ENCODE peak calls at places on chromosomes 11 and 22, in four cellular contexts. One of them, this sample, is unnamed.

GRCh38 chr11:67033661-67034166 is 10.8 kb downstream of the SYT12 start:
- DNase-seq in MV-4-11: peak
- DNase-seq in breast epithelium: no peak
- DNase-seq in Caco-2: no peak
- DNase-seq in this sample: peak

GRCh38 chr22:44455963-44456358 is 42.1 kb downstream of the RTL6 start:
- DNase-seq in MV-4-11: no peak
- DNase-seq in breast epithelium: no peak
- DNase-seq in Caco-2: no peak
- DNase-seq in this sample: no peak

GRCh38 chr11:132943737-132944556 is 588.4 kb downstream of the OPCML start:
- DNase-seq in MV-4-11: no peak
- DNase-seq in breast epithelium: no peak
- DNase-seq in Caco-2: no peak
- DNase-seq in this sample: no peak

GRCh38 chr11:62338218-62338617 is 970 bp downstream of the ASRGL1 start:
- DNase-seq in MV-4-11: no peak
- DNase-seq in breast epithelium: no peak
- DNase-seq in Caco-2: no peak
- DNase-seq in this sample: no peak

GRCh38 chr11:14059491-14059890 is 97.0 kb downstream of the SPON1 start:
- DNase-seq in MV-4-11: no peak
- DNase-seq in breast epithelium: no peak
- DNase-seq in Caco-2: no peak
- DNase-seq in this sample: no peak

GRCh38 chr11:2794947-2795346 is 90.6 kb downstream of the CDKN1C start:
- DNase-seq in Caco-2: peak
- DNase-seq in MV-4-11: no peak
- DNase-seq in breast epithelium: peak
- DNase-seq in this sample: no peak

GRCh38 chr11:69101100-69101791 is 52.5 kb downstream of the TPCN2 start:
- DNase-seq in Caco-2: peak
- DNase-seq in MV-4-11: peak
- DNase-seq in breast epithelium: peak
- DNase-seq in this sample: peak

GRCh38 chr11:132874638-132875037 is 657.7 kb downstream of the OPCML start:
- DNase-seq in Caco-2: no peak
- DNase-seq in MV-4-11: no peak
- DNase-seq in breast epithelium: no peak
- DNase-seq in this sample: no peak

GRCh38 chr11:20731676-20732075 is 62.3 kb downstream of the NELL1 start:
- DNase-seq in MV-4-11: no peak
- DNase-seq in Caco-2: no peak
- DNase-seq in breast epithelium: no peak
- DNase-seq in this sample: no peak

GRCh38 chr11:14974723-14975587 is 2.8 kb upstream of the CALCA start:
- DNase-seq in MV-4-11: no peak
- DNase-seq in Caco-2: peak
- DNase-seq in breast epithelium: no peak
- DNase-seq in this sample: peak

GRCh38 chr11:121613724-121614123 is 161.0 kb upstream of the SORL1-AS1 start:
- DNase-seq in MV-4-11: no peak
- DNase-seq in breast epithelium: no peak
- DNase-seq in Caco-2: no peak
- DNase-seq in this sample: no peak

GRCh38 chr11:129613076-129613475 is 202.6 kb upstream of the TMEM45B start:
- DNase-seq in Caco-2: no peak
- DNase-seq in MV-4-11: peak
- DNase-seq in breast epithelium: no peak
- DNase-seq in this sample: peak

GRCh38 chr11:126890561-126890960 is 110.0 kb downstream of the KIRREL3 start:
- DNase-seq in breast epithelium: no peak
- DNase-seq in MV-4-11: no peak
- DNase-seq in Caco-2: no peak
- DNase-seq in this sample: no peak

GRCh38 chr22:20065896-20066616 is 14.0 kb upstream of the DGCR8 start:
- DNase-seq in Caco-2: no peak
- DNase-seq in breast epithelium: no peak
- DNase-seq in MV-4-11: no peak
- DNase-seq in this sample: no peak

GRCh38 chr11:44094260-44094868 is 1.1 kb upstream of the EXT2 start:
- DNase-seq in Caco-2: peak
- DNase-seq in breast epithelium: peak
- DNase-seq in MV-4-11: peak
- DNase-seq in this sample: peak

GRCh38 chr11:13667245-13667644 is 1.2 kb upstream of the FAR1 start:
- DNase-seq in MV-4-11: no peak
- DNase-seq in breast epithelium: no peak
- DNase-seq in Caco-2: no peak
- DNase-seq in this sample: peak

GRCh38 chr11:107397357-107397756 is 60.3 kb downstream of the CWF19L2 start:
- DNase-seq in Caco-2: peak
- DNase-seq in breast epithelium: no peak
- DNase-seq in MV-4-11: no peak
- DNase-seq in this sample: no peak

GRCh38 chr11:61066645-61067044 is 35.6 kb upstream of the CD5 start:
- DNase-seq in breast epithelium: no peak
- DNase-seq in MV-4-11: no peak
- DNase-seq in Caco-2: no peak
- DNase-seq in this sample: no peak

GRCh38 chr22:38038426-38038825 is 18.8 kb upstream of the PICK1 start:
- DNase-seq in breast epithelium: no peak
- DNase-seq in MV-4-11: no peak
- DNase-seq in Caco-2: no peak
- DNase-seq in this sample: no peak

GRCh38 chr22:45657701-45658100 is 13.9 kb upstream of the ATXN10 start:
- DNase-seq in Caco-2: no peak
- DNase-seq in MV-4-11: peak
- DNase-seq in breast epithelium: no peak
- DNase-seq in this sample: no peak

GRCh38 chr11:88480217-88480616 is 142.7 kb upstream of the CTSC start:
- DNase-seq in Caco-2: no peak
- DNase-seq in breast epithelium: no peak
- DNase-seq in MV-4-11: no peak
- DNase-seq in this sample: peak

GRCh38 chr11:72224587-72225410 is at the start of gene INPPL1:
- DNase-seq in breast epithelium: no peak
- DNase-seq in Caco-2: peak
- DNase-seq in MV-4-11: no peak
- DNase-seq in this sample: peak

GRCh38 chr11:113587318-113587739 is 112.1 kb upstream of the DRD2 start:
- DNase-seq in Caco-2: no peak
- DNase-seq in breast epithelium: no peak
- DNase-seq in MV-4-11: no peak
- DNase-seq in this sample: no peak

GRCh38 chr22:26431151-26431995 is 2.3 kb downstream of the ASPHD2 start:
- DNase-seq in breast epithelium: no peak
- DNase-seq in Caco-2: no peak
- DNase-seq in MV-4-11: peak
- DNase-seq in this sample: no peak

This sample was measured in trophoblast cell.